ENCODE peak calls at places on chromosomes 13 and 19, in six cellular contexts. K is heart right ventricle, G is psoas muscle, R is cardiac muscle cell, E is left ventricle myocardium inferior, Z is body of pancreas. A is an unnamed sample. For H3K9me3, the result is how much of the 10 kb centered on the place peaks cover.

GRCh38 chr19:47581605-47582319 is 8.8 kb upstream of the ZNF541 start:
- DNase-seq in K (no peak), G (no peak), R (no peak), E (no peak), Z (no peak), A (peak)

GRCh38 chr13:38514575-38514974 is 164.9 kb downstream of the UFM1 start:
- DNase-seq in K (no peak), G (no peak), R (no peak), E (no peak), Z (no peak), A (no peak)

GRCh38 chr13:112068531-112069062 is 1.6 kb downstream of the SOX1 start:
- DNase-seq in K (no peak), G (no peak), R (no peak), E (no peak), Z (no peak), A (no peak)

GRCh38 chr19:54248016-54248601 is 5.5 kb upstream of the LILRA6 start:
- DNase-seq in K (no peak), G (no peak), R (peak), E (no peak), Z (peak), A (no peak)

GRCh38 chr19:30455881-30456280 is 83.7 kb downstream of the ZNF536 start:
- DNase-seq in K (no peak), G (no peak), R (no peak), E (no peak), Z (no peak), A (no peak)

GRCh38 chr13:21738636-21739035 is 67.8 kb downstream of the FGF9 start:
- DNase-seq in K (no peak), G (no peak), R (no peak), E (no peak), Z (no peak), A (no peak)

GRCh38 chr13:107351305-107351704 is 783.4 kb upstream of the ARGLU1 start:
- DNase-seq in K (no peak), G (no peak), R (peak), E (no peak), Z (no peak), A (no peak)

GRCh38 chr19:51417107-51417806 is at the start of gene SIGLEC10:
- DNase-seq in K (peak), G (peak), R (peak), E (peak), Z (peak), A (peak)

GRCh38 chr19:38977445-38978314 is 2.1 kb upstream of the FBXO17 start:
- DNase-seq in K (no peak), G (no peak), R (no peak), E (no peak), Z (no peak), A (no peak)

GRCh38 chr13:77916481-77916880 is 2.1 kb downstream of the EDNRB start:
- DNase-seq in K (no peak), G (no peak), R (no peak), E (no peak), Z (no peak), A (no peak)

GRCh38 chr13:101383595-101383994 is 32.7 kb downstream of the NALCN start:
- DNase-seq in K (no peak), G (no peak), R (no peak), E (no peak), Z (no peak), A (no peak)

GRCh38 chr13:73720216-73720840 is 413.9 kb downstream of the KLF12 start:
- DNase-seq in K (no peak), G (no peak), R (no peak), E (no peak), Z (no peak), A (no peak)

GRCh38 chr13:52169839-52170238 is 10.4 kb upstream of the NEK3 start:
- DNase-seq in K (no peak), G (no peak), R (no peak), E (no peak), Z (no peak), A (no peak)

GRCh38 chr19:7228935-7229541 is 65.2 kb downstream of the INSR start:
- DNase-seq in K (no peak), G (no peak), R (no peak), E (no peak), Z (no peak), A (no peak)

GRCh38 chr13:110475117-110475516 is 86.4 kb downstream of the RAB20 start:
- DNase-seq in K (no peak), G (no peak), R (no peak), E (no peak), Z (no peak), A (no peak)

GRCh38 chr13:24502567-24503375 is 9.8 kb downstream of the PARP4 start:
- DNase-seq in K (peak), G (peak), R (peak), E (peak), Z (no peak), A (no peak)

GRCh38 chr13:95360464-95361097 is 59.3 kb upstream of the ABCC4 start:
- DNase-seq in K (no peak), G (no peak), R (no peak), E (no peak), Z (no peak), A (no peak)

GRCh38 chr19:38676023-38676877 is 28.8 kb downstream of the ACTN4 start:
- DNase-seq in K (no peak), G (no peak), R (peak), E (no peak), Z (no peak), A (no peak)

GRCh38 chr19:3655402-3656072 is 28.9 kb upstream of the CACTIN start:
- DNase-seq in K (no peak), G (peak), R (peak), E (no peak), Z (no peak), A (no peak)

GRCh38 chr13:26678796-26679195 is 81.8 kb downstream of the GPR12 start:
- DNase-seq in K (no peak), G (no peak), R (no peak), E (no peak), Z (no peak), A (no peak)

GRCh38 chr13:87923713-87924112 is 252.5 kb downstream of the SLITRK5 start:
- DNase-seq in K (no peak), G (no peak), R (no peak), E (no peak), Z (peak), A (no peak)
- H3K9me3 ChIP-seq in K (under half), G (under half), R (under half), E (under half), Z (under half), A (under half)

GRCh38 chr13:60139272-60139671 is 24.5 kb downstream of the DIAPH3 start:
- DNase-seq in K (no peak), G (no peak), R (no peak), E (no peak), Z (no peak), A (no peak)
- H3K27ac ChIP-seq in K (no peak), G (no peak), R (no peak), E (no peak), Z (no peak), A (no peak)

GRCh38 chr13:98802999-98803666 is 50.7 kb upstream of the SLC15A1 start:
- DNase-seq in K (no peak), G (no peak), R (no peak), E (no peak), Z (no peak), A (no peak)
- TF ChIP-seq CTCF in K (no peak), G (no peak), R (no peak), E (no peak), Z (no peak), A (no peak)

GRCh38 chr19:44332145-44332544 is 24.3 kb downstream of the ZNF112 start:
- DNase-seq in K (no peak), G (no peak), R (no peak), E (no peak), Z (no peak), A (no peak)
- H3K9me3 ChIP-seq in K (half or more), G (under half), R (under half), E (half or more), Z (under half), A (under half)

DNA sequence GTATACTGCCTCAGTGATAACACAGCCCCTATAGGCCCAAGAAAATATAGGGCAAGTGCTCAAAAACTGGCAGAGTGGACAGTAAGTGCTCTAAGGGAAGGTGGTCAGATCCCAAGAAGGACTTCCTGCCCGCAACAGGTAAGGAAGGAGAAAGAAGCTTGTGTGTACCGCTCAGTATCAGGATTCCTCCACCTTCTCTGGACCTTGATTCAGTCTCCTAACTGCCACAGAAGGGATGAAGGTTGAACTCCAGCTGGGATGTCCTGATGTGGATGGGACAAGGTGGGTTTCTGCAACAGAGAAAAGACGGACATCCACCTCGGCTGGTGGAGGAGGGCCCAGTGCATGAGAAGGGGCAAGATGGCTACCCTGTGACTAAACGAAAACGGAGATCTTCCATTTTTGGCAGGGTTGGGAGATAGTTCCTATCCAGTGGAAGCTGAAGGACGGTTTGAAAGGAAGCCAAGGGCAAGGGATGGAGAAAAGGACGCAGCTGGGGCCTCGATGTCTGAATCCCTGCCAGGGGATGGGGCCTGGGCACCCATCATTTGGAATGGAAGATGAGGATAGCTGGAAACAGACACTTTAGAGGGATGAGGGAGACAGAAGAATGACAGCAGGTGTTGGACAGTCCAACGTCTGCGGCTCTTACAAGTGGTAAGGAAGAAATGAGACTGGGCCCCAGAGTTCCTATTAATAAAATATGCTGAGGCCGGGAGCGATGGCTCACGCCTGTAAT is 1.3 kb upstream of the ATF5 start:
- DNase-seq in K (no peak), G (no peak), R (no peak), E (no peak), Z (no peak), A (no peak)
- H3K27ac ChIP-seq in K (no peak), G (peak), R (no peak), E (no peak), Z (no peak), A (peak)

DNA sequence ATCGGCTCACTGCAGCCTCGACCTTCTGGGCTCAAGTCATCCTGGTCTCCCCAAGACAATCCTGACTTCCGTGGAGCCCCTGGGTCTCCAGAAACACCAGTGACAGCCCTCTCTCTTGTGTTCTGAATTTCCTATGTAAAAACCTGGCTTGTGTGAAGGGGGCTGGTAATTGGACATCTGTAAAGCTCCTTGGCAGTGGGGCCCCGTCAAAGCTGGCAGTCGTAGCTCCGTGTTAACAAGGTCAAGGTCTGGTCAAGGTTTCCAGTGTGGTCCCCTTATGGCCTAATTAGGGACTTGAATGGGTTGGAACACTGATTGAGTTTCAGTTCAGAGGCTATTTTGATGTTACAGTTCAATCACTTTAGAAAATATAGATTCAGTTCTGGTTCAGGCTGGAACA is 32.8 kb upstream of the NDUFS7 start:
- DNase-seq in K (no peak), G (no peak), R (no peak), E (no peak), Z (no peak), A (no peak)
- TF ChIP-seq CTCF in K (no peak), G (no peak), R (no peak), E (no peak), Z (no peak), A (no peak)

GRCh38 chr19:9672893-9673292 is 2.0 kb downstream of the ZNF562 start:
- DNase-seq in K (no peak), G (no peak), R (no peak), E (no peak), Z (no peak), A (no peak)
- H3K9me3 ChIP-seq in K (under half), G (under half), R (under half), E (half or more), Z (under half), A (under half)

A was measured in upper lobe of right lung.